ENCODE peak calls at places on chromosomes 2 and 18, in ten cellular contexts. One of them, this sample, is unnamed.

GRCh38 chr18:21660078-21660477 is 44.5 kb downstream of the ABHD3 start:
- DNase-seq in fibroblast of lung: no peak
- DNase-seq in upper lobe of right lung: no peak
- DNase-seq in CD8-positive, alpha-beta T cell: no peak
- DNase-seq in endodermal cell: no peak
- DNase-seq in OCI-LY7: no peak
- DNase-seq in lower lobe of right lung: no peak
- DNase-seq in CD8-positive, alpha-beta memory T cell: no peak
- DNase-seq in caudate nucleus: no peak
- DNase-seq in mammary epithelial cell: no peak
- DNase-seq in this sample: no peak

GRCh38 chr2:45124456-45124855 is 115.2 kb upstream of the SIX2 start:
- DNase-seq in fibroblast of lung: no peak
- DNase-seq in upper lobe of right lung: no peak
- DNase-seq in CD8-positive, alpha-beta T cell: no peak
- DNase-seq in endodermal cell: no peak
- DNase-seq in OCI-LY7: no peak
- DNase-seq in lower lobe of right lung: no peak
- DNase-seq in CD8-positive, alpha-beta memory T cell: no peak
- DNase-seq in caudate nucleus: no peak
- DNase-seq in mammary epithelial cell: no peak
- DNase-seq in this sample: no peak

GRCh38 chr2:59182249-59182648 is 941.1 kb upstream of the FANCL start:
- DNase-seq in fibroblast of lung: no peak
- DNase-seq in upper lobe of right lung: no peak
- DNase-seq in CD8-positive, alpha-beta T cell: no peak
- DNase-seq in endodermal cell: peak
- DNase-seq in OCI-LY7: peak
- DNase-seq in lower lobe of right lung: no peak
- DNase-seq in CD8-positive, alpha-beta memory T cell: no peak
- DNase-seq in caudate nucleus: no peak
- DNase-seq in mammary epithelial cell: no peak
- DNase-seq in this sample: no peak

GRCh38 chr2:8679567-8679826 is 2.4 kb upstream of the ID2 start:
- DNase-seq in fibroblast of lung: no peak
- DNase-seq in upper lobe of right lung: no peak
- DNase-seq in CD8-positive, alpha-beta T cell: no peak
- DNase-seq in endodermal cell: peak
- DNase-seq in OCI-LY7: no peak
- DNase-seq in lower lobe of right lung: no peak
- DNase-seq in CD8-positive, alpha-beta memory T cell: no peak
- DNase-seq in caudate nucleus: no peak
- DNase-seq in mammary epithelial cell: no peak
- DNase-seq in this sample: no peak

GRCh38 chr2:58925676-58926081 is 684.6 kb upstream of the FANCL start:
- DNase-seq in fibroblast of lung: peak
- DNase-seq in upper lobe of right lung: no peak
- DNase-seq in CD8-positive, alpha-beta T cell: no peak
- DNase-seq in endodermal cell: no peak
- DNase-seq in OCI-LY7: no peak
- DNase-seq in lower lobe of right lung: no peak
- DNase-seq in CD8-positive, alpha-beta memory T cell: no peak
- DNase-seq in caudate nucleus: no peak
- DNase-seq in mammary epithelial cell: no peak
- DNase-seq in this sample: peak

GRCh38 chr2:11775384-11775783 is 29.0 kb downstream of the LPIN1 start:
- DNase-seq in fibroblast of lung: peak
- DNase-seq in upper lobe of right lung: no peak
- DNase-seq in CD8-positive, alpha-beta T cell: no peak
- DNase-seq in endodermal cell: no peak
- DNase-seq in OCI-LY7: peak
- DNase-seq in lower lobe of right lung: no peak
- DNase-seq in CD8-positive, alpha-beta memory T cell: no peak
- DNase-seq in caudate nucleus: no peak
- DNase-seq in mammary epithelial cell: no peak
- DNase-seq in this sample: no peak

GRCh38 chr2:26687785-26688184 is 4.7 kb upstream of the KCNK3 start:
- DNase-seq in fibroblast of lung: peak
- DNase-seq in upper lobe of right lung: no peak
- DNase-seq in CD8-positive, alpha-beta T cell: no peak
- DNase-seq in endodermal cell: no peak
- DNase-seq in OCI-LY7: no peak
- DNase-seq in lower lobe of right lung: no peak
- DNase-seq in CD8-positive, alpha-beta memory T cell: no peak
- DNase-seq in caudate nucleus: no peak
- DNase-seq in mammary epithelial cell: no peak
- DNase-seq in this sample: no peak

GRCh38 chr2:76381624-76382023 is 670.9 kb upstream of the GCFC2 start:
- DNase-seq in fibroblast of lung: no peak
- DNase-seq in upper lobe of right lung: no peak
- DNase-seq in CD8-positive, alpha-beta T cell: no peak
- DNase-seq in endodermal cell: no peak
- DNase-seq in OCI-LY7: no peak
- DNase-seq in lower lobe of right lung: no peak
- DNase-seq in CD8-positive, alpha-beta memory T cell: no peak
- DNase-seq in caudate nucleus: no peak
- DNase-seq in mammary epithelial cell: no peak
- DNase-seq in this sample: no peak

GRCh38 chr2:235493775-235494715 is at the start of gene AGAP1:
- DNase-seq in fibroblast of lung: peak
- DNase-seq in upper lobe of right lung: peak
- DNase-seq in CD8-positive, alpha-beta T cell: no peak
- DNase-seq in endodermal cell: peak
- DNase-seq in OCI-LY7: no peak
- DNase-seq in lower lobe of right lung: peak
- DNase-seq in CD8-positive, alpha-beta memory T cell: peak
- DNase-seq in caudate nucleus: peak
- DNase-seq in mammary epithelial cell: peak
- DNase-seq in this sample: peak

GRCh38 chr2:43472527-43473194 is 123.2 kb downstream of the THADA start:
- DNase-seq in fibroblast of lung: no peak
- DNase-seq in upper lobe of right lung: no peak
- DNase-seq in CD8-positive, alpha-beta T cell: no peak
- DNase-seq in endodermal cell: no peak
- DNase-seq in OCI-LY7: no peak
- DNase-seq in lower lobe of right lung: no peak
- DNase-seq in CD8-positive, alpha-beta memory T cell: no peak
- DNase-seq in caudate nucleus: no peak
- DNase-seq in mammary epithelial cell: peak
- DNase-seq in this sample: no peak

GRCh38 chr2:127877136-127877535 is 8.6 kb downstream of the AMMECR1L start:
- DNase-seq in fibroblast of lung: no peak
- DNase-seq in upper lobe of right lung: no peak
- DNase-seq in CD8-positive, alpha-beta T cell: no peak
- DNase-seq in endodermal cell: no peak
- DNase-seq in OCI-LY7: no peak
- DNase-seq in lower lobe of right lung: no peak
- DNase-seq in CD8-positive, alpha-beta memory T cell: no peak
- DNase-seq in caudate nucleus: no peak
- DNase-seq in mammary epithelial cell: no peak
- DNase-seq in this sample: no peak

GRCh38 chr2:109636290-109636675 is 22.1 kb downstream of the SOWAHC start:
- DNase-seq in fibroblast of lung: no peak
- DNase-seq in upper lobe of right lung: no peak
- DNase-seq in CD8-positive, alpha-beta T cell: no peak
- DNase-seq in endodermal cell: no peak
- DNase-seq in OCI-LY7: no peak
- DNase-seq in lower lobe of right lung: no peak
- DNase-seq in CD8-positive, alpha-beta memory T cell: no peak
- DNase-seq in caudate nucleus: no peak
- DNase-seq in mammary epithelial cell: peak
- DNase-seq in this sample: no peak

GRCh38 chr2:126658910-126659613 is 3.1 kb downstream of the GYPC start:
- DNase-seq in fibroblast of lung: peak
- DNase-seq in upper lobe of right lung: peak
- DNase-seq in CD8-positive, alpha-beta T cell: peak
- DNase-seq in endodermal cell: no peak
- DNase-seq in OCI-LY7: peak
- DNase-seq in lower lobe of right lung: peak
- DNase-seq in CD8-positive, alpha-beta memory T cell: peak
- DNase-seq in caudate nucleus: no peak
- DNase-seq in mammary epithelial cell: no peak
- DNase-seq in this sample: no peak

GRCh38 chr2:63712748-63713147 is 124.0 kb downstream of the MDH1 start:
- DNase-seq in fibroblast of lung: peak
- DNase-seq in upper lobe of right lung: no peak
- DNase-seq in CD8-positive, alpha-beta T cell: no peak
- DNase-seq in endodermal cell: no peak
- DNase-seq in OCI-LY7: no peak
- DNase-seq in lower lobe of right lung: no peak
- DNase-seq in CD8-positive, alpha-beta memory T cell: no peak
- DNase-seq in caudate nucleus: no peak
- DNase-seq in mammary epithelial cell: peak
- DNase-seq in this sample: no peak

GRCh38 chr18:2994603-2995432 is 18.1 kb downstream of the LPIN2 start:
- DNase-seq in fibroblast of lung: no peak
- DNase-seq in upper lobe of right lung: no peak
- DNase-seq in CD8-positive, alpha-beta T cell: peak
- DNase-seq in endodermal cell: peak
- DNase-seq in OCI-LY7: peak
- DNase-seq in lower lobe of right lung: no peak
- DNase-seq in CD8-positive, alpha-beta memory T cell: peak
- DNase-seq in caudate nucleus: no peak
- DNase-seq in mammary epithelial cell: no peak
- DNase-seq in this sample: no peak

GRCh38 chr18:58927659-58928058 is 63.0 kb downstream of the ZNF532 start:
- DNase-seq in fibroblast of lung: no peak
- DNase-seq in upper lobe of right lung: no peak
- DNase-seq in CD8-positive, alpha-beta T cell: no peak
- DNase-seq in endodermal cell: no peak
- DNase-seq in OCI-LY7: no peak
- DNase-seq in lower lobe of right lung: no peak
- DNase-seq in CD8-positive, alpha-beta memory T cell: no peak
- DNase-seq in caudate nucleus: no peak
- DNase-seq in mammary epithelial cell: no peak
- DNase-seq in this sample: no peak
- H3K27ac ChIP-seq in fibroblast of lung: no peak
- H3K27ac ChIP-seq in upper lobe of right lung: no peak
- H3K27ac ChIP-seq in CD8-positive, alpha-beta T cell: no peak
- H3K27ac ChIP-seq in endodermal cell: no peak
- H3K27ac ChIP-seq in OCI-LY7: no peak
- H3K27ac ChIP-seq in lower lobe of right lung: peak
- H3K27ac ChIP-seq in CD8-positive, alpha-beta memory T cell: no peak
- H3K27ac ChIP-seq in caudate nucleus: no peak
- H3K27ac ChIP-seq in mammary epithelial cell: no peak
- H3K27ac ChIP-seq in this sample: no peak

GRCh38 chr2:98347298-98348065 is 1.2 kb downstream of the CNGA3 start:
- DNase-seq in fibroblast of lung: no peak
- DNase-seq in upper lobe of right lung: no peak
- DNase-seq in CD8-positive, alpha-beta T cell: no peak
- DNase-seq in endodermal cell: peak
- DNase-seq in OCI-LY7: no peak
- DNase-seq in lower lobe of right lung: no peak
- DNase-seq in CD8-positive, alpha-beta memory T cell: no peak
- DNase-seq in caudate nucleus: no peak
- DNase-seq in mammary epithelial cell: no peak
- DNase-seq in this sample: no peak
- H3K27ac ChIP-seq in fibroblast of lung: no peak
- H3K27ac ChIP-seq in upper lobe of right lung: no peak
- H3K27ac ChIP-seq in CD8-positive, alpha-beta T cell: no peak
- H3K27ac ChIP-seq in endodermal cell: peak
- H3K27ac ChIP-seq in OCI-LY7: no peak
- H3K27ac ChIP-seq in lower lobe of right lung: no peak
- H3K27ac ChIP-seq in CD8-positive, alpha-beta memory T cell: no peak
- H3K27ac ChIP-seq in caudate nucleus: no peak
- H3K27ac ChIP-seq in mammary epithelial cell: no peak
- H3K27ac ChIP-seq in this sample: no peak

GRCh38 chr2:199973703-199974102 is 18.3 kb downstream of the MAIP1 start:
- DNase-seq in fibroblast of lung: peak
- DNase-seq in upper lobe of right lung: no peak
- DNase-seq in CD8-positive, alpha-beta T cell: no peak
- DNase-seq in endodermal cell: no peak
- DNase-seq in OCI-LY7: no peak
- DNase-seq in lower lobe of right lung: no peak
- DNase-seq in CD8-positive, alpha-beta memory T cell: no peak
- DNase-seq in caudate nucleus: no peak
- DNase-seq in mammary epithelial cell: no peak
- DNase-seq in this sample: no peak

GRCh38 chr2:199977984-199978415 is 22.6 kb downstream of the MAIP1 start:
- DNase-seq in fibroblast of lung: peak
- DNase-seq in upper lobe of right lung: no peak
- DNase-seq in CD8-positive, alpha-beta T cell: no peak
- DNase-seq in endodermal cell: no peak
- DNase-seq in OCI-LY7: no peak
- DNase-seq in lower lobe of right lung: no peak
- DNase-seq in CD8-positive, alpha-beta memory T cell: no peak
- DNase-seq in caudate nucleus: no peak
- DNase-seq in mammary epithelial cell: peak
- DNase-seq in this sample: no peak

GRCh38 chr2:199972088-199972626 is 16.8 kb downstream of the MAIP1 start:
- DNase-seq in fibroblast of lung: no peak
- DNase-seq in upper lobe of right lung: no peak
- DNase-seq in CD8-positive, alpha-beta T cell: no peak
- DNase-seq in endodermal cell: no peak
- DNase-seq in OCI-LY7: no peak
- DNase-seq in lower lobe of right lung: no peak
- DNase-seq in CD8-positive, alpha-beta memory T cell: no peak
- DNase-seq in caudate nucleus: no peak
- DNase-seq in mammary epithelial cell: no peak
- DNase-seq in this sample: no peak

GRCh38 chr2:199979398-199979797 is 24.0 kb downstream of the MAIP1 start:
- DNase-seq in fibroblast of lung: no peak
- DNase-seq in upper lobe of right lung: no peak
- DNase-seq in CD8-positive, alpha-beta T cell: no peak
- DNase-seq in endodermal cell: no peak
- DNase-seq in OCI-LY7: no peak
- DNase-seq in lower lobe of right lung: no peak
- DNase-seq in CD8-positive, alpha-beta memory T cell: no peak
- DNase-seq in caudate nucleus: no peak
- DNase-seq in mammary epithelial cell: no peak
- DNase-seq in this sample: no peak

GRCh38 chr2:199975297-199975895 is 20.0 kb downstream of the MAIP1 start:
- DNase-seq in fibroblast of lung: peak
- DNase-seq in upper lobe of right lung: no peak
- DNase-seq in CD8-positive, alpha-beta T cell: no peak
- DNase-seq in endodermal cell: no peak
- DNase-seq in OCI-LY7: no peak
- DNase-seq in lower lobe of right lung: no peak
- DNase-seq in CD8-positive, alpha-beta memory T cell: no peak
- DNase-seq in caudate nucleus: no peak
- DNase-seq in mammary epithelial cell: no peak
- DNase-seq in this sample: no peak
- H3K27ac ChIP-seq in fibroblast of lung: no peak
- H3K27ac ChIP-seq in upper lobe of right lung: no peak
- H3K27ac ChIP-seq in CD8-positive, alpha-beta T cell: no peak
- H3K27ac ChIP-seq in endodermal cell: no peak
- H3K27ac ChIP-seq in OCI-LY7: no peak
- H3K27ac ChIP-seq in lower lobe of right lung: no peak
- H3K27ac ChIP-seq in CD8-positive, alpha-beta memory T cell: no peak
- H3K27ac ChIP-seq in caudate nucleus: no peak
- H3K27ac ChIP-seq in mammary epithelial cell: no peak
- H3K27ac ChIP-seq in this sample: no peak

DNA sequence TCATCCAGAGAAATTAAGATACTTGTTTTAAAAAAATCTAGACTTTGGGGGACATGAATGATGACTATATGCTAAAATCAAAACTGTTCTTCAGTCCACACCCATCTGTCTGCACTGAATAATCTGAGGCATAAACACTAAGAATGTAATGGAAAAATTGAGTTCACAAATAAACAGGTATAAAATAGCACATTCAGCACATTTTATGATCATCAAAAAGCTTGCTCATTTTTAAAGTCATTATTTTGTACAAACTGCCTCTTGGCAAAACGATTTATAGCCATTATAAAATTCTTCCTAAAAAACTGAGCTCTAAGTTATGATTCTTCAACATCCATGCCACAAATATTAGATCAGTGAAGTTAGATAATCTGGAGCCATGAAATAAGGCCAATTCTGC is 233.5 kb downstream of the DYM start:
- DNase-seq in fibroblast of lung: no peak
- DNase-seq in upper lobe of right lung: no peak
- DNase-seq in CD8-positive, alpha-beta T cell: no peak
- DNase-seq in endodermal cell: no peak
- DNase-seq in OCI-LY7: no peak
- DNase-seq in lower lobe of right lung: no peak
- DNase-seq in CD8-positive, alpha-beta memory T cell: no peak
- DNase-seq in caudate nucleus: no peak
- DNase-seq in mammary epithelial cell: no peak
- DNase-seq in this sample: no peak
- H3K27ac ChIP-seq in fibroblast of lung: no peak
- H3K27ac ChIP-seq in upper lobe of right lung: no peak
- H3K27ac ChIP-seq in CD8-positive, alpha-beta T cell: no peak
- H3K27ac ChIP-seq in endodermal cell: no peak
- H3K27ac ChIP-seq in OCI-LY7: no peak
- H3K27ac ChIP-seq in lower lobe of right lung: no peak
- H3K27ac ChIP-seq in CD8-positive, alpha-beta memory T cell: no peak
- H3K27ac ChIP-seq in caudate nucleus: no peak
- H3K27ac ChIP-seq in mammary epithelial cell: no peak
- H3K27ac ChIP-seq in this sample: no peak

This sample was measured in substantia nigra.